ENCODE peak calls at places on chromosomes 4 and X, in four cellular contexts. R is CD4-positive, CD25-positive, alpha-beta regulatory T cell; B is breast epithelium; U is A673. K is an unnamed sample.

GRCh38 chrX:3757510-3758025 is 44.1 kb upstream of the PRKX start:
- DNase-seq in R (no peak), B (no peak), U (no peak), K (no peak)

GRCh38 chr4:151192556-151193235 is 84.3 kb upstream of the PRSS48 start:
- DNase-seq in R (no peak), U (no peak), B (no peak), K (no peak)

GRCh38 chr4:20109395-20109794 is 142.3 kb upstream of the SLIT2 start:
- DNase-seq in R (no peak), U (no peak), B (no peak), K (no peak)

GRCh38 chr4:36348403-36348938 is 67.1 kb downstream of the DTHD1 start:
- DNase-seq in B (no peak), R (no peak), U (no peak), K (no peak)

GRCh38 chr4:173014113-173014558 is 154.5 kb upstream of the GALNT7 start:
- DNase-seq in R (peak; percentile 0), B (no peak), U (peak; percentile 90), K (no peak)

GRCh38 chr4:86414686-86415085 is 54.8 kb upstream of the MAPK10 start:
- DNase-seq in R (no peak), U (no peak), B (no peak), K (no peak)

GRCh38 chr4:13547563-13548041 is 3.3 kb upstream of the NKX3-2 start:
- DNase-seq in B (no peak), U (peak; percentile 82), R (no peak), K (no peak)

GRCh38 chrX:102832661-102833060 is 104.4 kb upstream of the RAB40AL start:
- DNase-seq in R (no peak), B (no peak), U (no peak), K (peak; percentile 1)

GRCh38 chrX:136112781-136113180 is 34.6 kb upstream of the FHL1 start:
- DNase-seq in U (no peak), B (no peak), R (no peak), K (no peak)

GRCh38 chrX:129545408-129545807 is 5.3 kb downstream of the OCRL start:
- DNase-seq in U (no peak), B (no peak), R (no peak), K (no peak)

GRCh38 chrX:96770315-96770714 is 85.7 kb downstream of the DIAPH2 start:
- DNase-seq in U (peak; percentile 38), R (peak; percentile 19), B (no peak), K (no peak)

GRCh38 chr4:102174800-102175199 is 170.5 kb downstream of the SLC39A8 start:
- DNase-seq in U (no peak), B (no peak), R (no peak), K (no peak)

GRCh38 chr4:48141048-48141447 is 7.0 kb upstream of the TXK start:
- DNase-seq in U (peak; percentile 71), B (no peak), R (peak; percentile 70), K (peak; percentile 18)

GRCh38 chr4:170666909-170667308 is 577.2 kb upstream of the AADAT start:
- DNase-seq in U (no peak), B (no peak), R (no peak), K (no peak)

GRCh38 chr4:24973471-24974251 is 57.1 kb downstream of the LGI2 start:
- DNase-seq in U (no peak), R (no peak), B (peak; percentile 58), K (peak; percentile 5)

GRCh38 chr4:7771056-7771455 is 168.6 kb downstream of the AFAP1 start:
- DNase-seq in B (no peak), R (no peak), U (no peak), K (no peak)

GRCh38 chr4:185895351-185895750 is 83.4 kb upstream of the SORBS2 start:
- DNase-seq in B (no peak), U (no peak), R (no peak), K (no peak)

GRCh38 chrX:107674480-107675364 is 46.4 kb downstream of the PRPS1 start:
- DNase-seq in B (peak; percentile 63), U (no peak), R (no peak), K (no peak)

GRCh38 chr4:168900080-168900479 is 110.0 kb downstream of the CBR4 start:
- DNase-seq in B (no peak), U (no peak), R (no peak), K (no peak)

GRCh38 chrX:148500428-148501120 is at the start of gene AFF2:
- DNase-seq in U (peak; percentile 25), R (peak; percentile 24), B (no peak), K (peak; percentile 16)

GRCh38 chr4:76410621-76411020 is 10.3 kb downstream of the CCDC158 start:
- DNase-seq in U (no peak), R (no peak), B (no peak), K (no peak)

GRCh38 chr4:75232546-75232945 is 281.7 kb downstream of the RCHY1 start:
- DNase-seq in R (no peak), B (no peak), U (no peak), K (no peak)

GRCh38 chrX:154602766-154603437 is 16.2 kb downstream of the CTAG1B start:
- DNase-seq in B (no peak), R (no peak), U (no peak), K (no peak)

GRCh38 chr4:7315286-7315685 is 119.4 kb downstream of the PSAPL1 start:
- DNase-seq in U (no peak), B (no peak), R (no peak), K (no peak)

GRCh38 chr4:10083331-10083769 is 33.2 kb downstream of the WDR1 start:
- DNase-seq in R (no peak), U (no peak), B (peak; percentile 39), K (no peak)

GRCh38 chr4:141246243-141246642 is 25.5 kb downstream of the ZNF330 start:
- DNase-seq in U (no peak), B (no peak), R (no peak), K (no peak)

GRCh38 chr4:1870328-1870577 is 940 bp upstream of the NSD2 start:
- DNase-seq in U (peak; percentile 90), B (peak; percentile 90), R (peak; percentile 88), K (peak; percentile 89)

GRCh38 chr4:92305148-92305877 is 1.5 kb downstream of the GRID2 start:
- DNase-seq in U (peak; percentile 60), R (no peak), B (peak; percentile 51), K (no peak)

GRCh38 chrX:8846271-8846670 is 45.1 kb upstream of the FAM9A start:
- DNase-seq in U (no peak), B (no peak), R (no peak), K (no peak)

GRCh38 chr4:183455431-183456145 is 11.2 kb downstream of the CDKN2AIP start:
- DNase-seq in B (no peak), R (no peak), U (no peak), K (no peak)

GRCh38 chr4:129515356-129515755 is 419.4 kb downstream of the C4orf33 start:
- DNase-seq in U (no peak), R (no peak), B (no peak), K (no peak)

GRCh38 chrX:111869639-111870034 is 6.3 kb upstream of the TRPC5OS start:
- DNase-seq in B (no peak), R (peak; percentile 2), U (peak; percentile 66), K (peak; percentile 36)

GRCh38 chr4:1676605-1677525 is 7.2 kb downstream of the FAM53A start:
- DNase-seq in B (no peak), U (no peak), R (no peak), K (no peak)

GRCh38 chrX:74923942-74924448 is 1.3 kb downstream of the NEXMIF start:
- DNase-seq in R (peak; percentile 3), U (peak; percentile 5), B (no peak), K (no peak)

GRCh38 chr4:5783486-5783885 is 72.5 kb downstream of the EVC start:
- DNase-seq in B (no peak), R (no peak), U (no peak), K (no peak)

GRCh38 chr4:94676910-94677309 is 80.8 kb upstream of the BMPR1B start:
- DNase-seq in U (no peak), B (no peak), R (no peak), K (no peak)

GRCh38 chr4:70473691-70474090 is 1.7 kb downstream of the MUC7 start:
- DNase-seq in U (no peak), R (no peak), B (no peak), K (no peak)

GRCh38 chrX:80423744-80424143 is 3.5 kb downstream of the TENT5D start:
- DNase-seq in R (no peak), B (no peak), U (no peak), K (no peak)
- H3K27me3 ChIP-seq in R (no peaks in the 10 kb centered on the region), B (no peaks in the 10 kb centered on the region), U (no peaks in the 10 kb centered on the region), K (no peaks in the 10 kb centered on the region)

DNA sequence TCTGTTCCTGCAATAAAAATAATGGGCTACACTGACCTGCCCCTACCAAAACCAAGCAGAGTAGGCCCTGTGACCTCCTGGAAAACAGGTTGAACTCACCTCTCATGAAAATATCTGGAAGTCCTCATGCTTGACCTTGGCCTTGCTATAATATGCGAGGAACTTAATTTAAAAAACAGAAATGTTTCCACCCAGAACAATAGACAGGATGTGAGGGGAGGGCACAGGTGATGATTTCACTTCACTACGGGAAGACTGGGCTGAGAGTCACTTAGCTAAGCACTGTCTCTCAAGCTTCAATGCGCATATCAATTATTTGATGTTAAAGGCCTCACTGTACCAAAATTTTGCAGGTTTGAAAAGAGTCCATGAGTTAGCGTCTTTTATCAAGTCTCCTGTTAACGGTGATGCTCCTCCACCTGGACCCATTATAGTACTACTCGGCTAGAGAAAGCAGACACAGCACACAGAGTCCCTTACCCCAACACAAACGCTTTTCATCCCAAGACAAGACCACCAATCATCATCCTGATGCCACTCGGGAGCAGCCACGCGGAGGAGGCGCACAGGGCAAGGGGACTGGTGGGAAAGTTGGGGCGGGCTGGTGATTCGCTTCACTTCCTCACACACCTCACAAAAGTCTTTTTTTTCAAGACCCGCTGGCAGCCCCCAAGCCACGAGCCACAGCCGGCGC is 25.9 kb downstream of the ZNF721 start:
- DNase-seq in R (peak; percentile 15), U (peak; percentile 40), B (no peak), K (no peak)
- H3K9me3 ChIP-seq in R (peaks cover 48% of the 10 kb centered on the region), U (peaks cover 46% of the 10 kb centered on the region), B (peaks cover 42% of the 10 kb centered on the region), K (peaks cover 28% of the 10 kb centered on the region)

GRCh38 chr4:53956053-53956452 is 108.4 kb downstream of the CHIC2 start:
- DNase-seq in B (no peak), U (no peak), R (no peak), K (peak; percentile 51)

GRCh38 chr4:53956454-53956853 is 108.0 kb downstream of the CHIC2 start:
- DNase-seq in R (no peak), U (no peak), B (no peak), K (no peak)

GRCh38 chr4:53951414-53951813 is 113.0 kb downstream of the CHIC2 start:
- DNase-seq in R (no peak), B (no peak), U (no peak), K (no peak)
- H3K27me3 ChIP-seq in R (no peaks in the 10 kb centered on the region), B (no peaks in the 10 kb centered on the region), U (peaks cover 81% of the 10 kb centered on the region), K (no peaks in the 10 kb centered on the region)

DNA sequence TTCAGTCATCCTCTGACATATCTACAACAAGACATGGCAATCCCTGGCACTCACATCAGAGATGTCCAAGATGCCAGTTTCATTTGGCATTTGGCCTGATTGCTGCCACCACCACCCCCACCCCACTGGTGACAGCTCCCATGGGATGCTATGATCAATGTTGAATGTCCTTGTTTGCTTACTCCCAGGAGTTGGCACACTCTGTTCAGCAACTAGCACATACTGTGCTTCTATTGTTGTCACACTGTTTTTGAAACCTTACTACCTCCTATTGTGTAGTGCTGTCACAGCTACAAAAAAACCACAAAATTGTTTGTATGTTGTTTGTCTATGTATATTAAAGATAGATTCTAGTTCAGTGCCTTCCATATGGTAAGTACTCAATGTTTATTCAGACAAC is 101.3 kb downstream of the AWAT2 start:
- DNase-seq in B (no peak), R (no peak), U (no peak), K (no peak)
- H3K9me3 ChIP-seq in B (peaks cover 14% of the 10 kb centered on the region), R (no peaks in the 10 kb centered on the region), U (no peaks in the 10 kb centered on the region), K (no peaks in the 10 kb centered on the region)

K was measured in Caco-2.